ENCODE peak calls at places on chromosomes 16 and 17, in five cellular contexts. V is gastrocnemius medialis, Y is transverse colon, M is LNCaP clone FGC, H is Calu3. W is an unnamed sample.
A peak's percentile ranks its signal among the peaks of the same experiment; 100 is the strongest.

GRCh38 chr16:14307623-14308356 is 236.7 kb downstream of the MRTFB start:
- DNase-seq in V (peak; percentile 91), Y (no peak), M (no peak), H (peak; percentile 33), W (peak; percentile 66)

GRCh38 chr16:49468611-49469322 is 95.2 kb downstream of the C16orf78 start:
- DNase-seq in V (no peak), Y (no peak), M (no peak), H (no peak), W (no peak)

GRCh38 chr16:30694926-30695678 is 3.9 kb upstream of the SRCAP start:
- DNase-seq in V (no peak), Y (no peak), M (no peak), H (no peak), W (no peak)

GRCh38 chr16:5026664-5027063 is 7.1 kb downstream of the NAGPA start:
- DNase-seq in V (no peak), Y (no peak), M (no peak), H (no peak), W (no peak)

GRCh38 chr16:4306439-4307214 is 9.2 kb upstream of the GLIS2 start:
- DNase-seq in V (no peak), Y (no peak), M (no peak), H (no peak), W (peak; percentile 36)

GRCh38 chr16:50657251-50657650 is 23.9 kb downstream of the SNX20 start:
- DNase-seq in V (no peak), Y (no peak), M (no peak), H (no peak), W (peak; percentile 84)

GRCh38 chr17:67582632-67583230 is 135.0 kb upstream of the NOL11 start:
- DNase-seq in V (no peak), Y (peak; percentile 79), M (peak; percentile 70), H (peak; percentile 75), W (peak; percentile 83)

GRCh38 chr16:14564323-14564722 is 65.7 kb downstream of the PARN start:
- DNase-seq in V (no peak), Y (peak; percentile 54), M (peak; percentile 65), H (no peak), W (no peak)

GRCh38 chr16:89084411-89084810 is 9.2 kb upstream of the ACSF3 start:
- DNase-seq in V (no peak), Y (peak; percentile 80), M (no peak), H (no peak), W (peak; percentile 31)

GRCh38 chr17:70787721-70788120 is 618.4 kb downstream of the KCNJ2 start:
- DNase-seq in V (no peak), Y (no peak), M (no peak), H (no peak), W (no peak)

GRCh38 chr17:58308985-58309917 is 19.3 kb downstream of the TSPOAP1 start:
- DNase-seq in V (no peak), Y (no peak), M (no peak), H (no peak), W (no peak)

GRCh38 chr16:68344252-68344651 is 33.4 kb downstream of the PRMT7 start:
- DNase-seq in V (peak; percentile 54), Y (no peak), M (no peak), H (no peak), W (no peak)

GRCh38 chr16:14510939-14511797 is 118.9 kb downstream of the PARN start:
- DNase-seq in V (no peak), Y (no peak), M (no peak), H (no peak), W (no peak)

GRCh38 chr17:39223907-39224777 is 1.6 kb downstream of the STAC2 start:
- DNase-seq in V (no peak), Y (no peak), M (no peak), H (no peak), W (no peak)

GRCh38 chr16:57480127-57480753 is 6.1 kb downstream of the DOK4 start:
- DNase-seq in V (peak; percentile 31), Y (peak; percentile 90), M (no peak), H (peak; percentile 88), W (peak; percentile 84)

GRCh38 chr16:78317871-78318270 is 218.4 kb downstream of the WWOX start:
- DNase-seq in V (no peak), Y (no peak), M (no peak), H (no peak), W (no peak)

GRCh38 chr16:2512920-2513404 is 790 bp upstream of the ATP6V0C start:
- DNase-seq in V (no peak), Y (no peak), M (no peak), H (no peak), W (peak; percentile 84)
- TF ChIP-seq CTCF in V (no peak), Y (peak; percentile 10), M (no peak), H (no peak), W (no peak)

GRCh38 chr16:46632778-46633733 is 11.9 kb upstream of the SHCBP1 start:
- DNase-seq in V (no peak), Y (no peak), M (no peak), H (no peak), W (peak; percentile 61)
- TF ChIP-seq CTCF in V (no peak), Y (no peak), M (no peak), H (no peak), W (no peak)

GRCh38 chr17:72556944-72557826 is 436.4 kb downstream of the SOX9 start:
- DNase-seq in V (peak; percentile 14), Y (peak; percentile 75), M (peak; percentile 25), H (peak; percentile 55), W (peak; percentile 88)

GRCh38 chr17:72554508-72554907 is 433.7 kb downstream of the SOX9 start:
- DNase-seq in V (no peak), Y (no peak), M (no peak), H (no peak), W (no peak)

GRCh38 chr17:72558971-72559476 is 438.2 kb downstream of the SOX9 start:
- DNase-seq in V (no peak), Y (no peak), M (no peak), H (no peak), W (no peak)

GRCh38 chr17:72553051-72553755 is 432.4 kb downstream of the SOX9 start:
- DNase-seq in V (no peak), Y (no peak), M (no peak), H (no peak), W (no peak)

DNA sequence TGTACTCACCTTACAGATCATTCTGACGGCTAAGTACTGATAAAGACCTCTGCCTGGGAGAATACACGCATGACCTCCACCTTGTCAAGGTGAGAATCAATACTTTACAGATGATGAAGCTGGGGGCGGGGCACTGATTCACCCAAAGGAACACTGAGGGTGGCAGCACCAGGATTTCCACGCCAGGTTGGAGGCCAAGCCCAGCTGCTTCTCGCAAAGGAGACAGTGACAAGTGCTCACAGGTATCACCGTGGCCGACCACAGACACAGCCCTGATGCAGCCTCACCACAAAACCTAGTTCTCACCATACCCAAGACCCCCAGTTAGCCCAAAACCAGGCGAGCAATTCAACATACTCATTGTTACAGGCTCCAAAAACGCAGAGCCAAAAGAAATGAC is 434.2 kb downstream of the SOX9 start:
- DNase-seq in V (no peak), Y (no peak), M (no peak), H (no peak), W (no peak)
- TF ChIP-seq CTCF in V (no peak), Y (no peak), M (no peak), H (no peak), W (no peak)

DNA sequence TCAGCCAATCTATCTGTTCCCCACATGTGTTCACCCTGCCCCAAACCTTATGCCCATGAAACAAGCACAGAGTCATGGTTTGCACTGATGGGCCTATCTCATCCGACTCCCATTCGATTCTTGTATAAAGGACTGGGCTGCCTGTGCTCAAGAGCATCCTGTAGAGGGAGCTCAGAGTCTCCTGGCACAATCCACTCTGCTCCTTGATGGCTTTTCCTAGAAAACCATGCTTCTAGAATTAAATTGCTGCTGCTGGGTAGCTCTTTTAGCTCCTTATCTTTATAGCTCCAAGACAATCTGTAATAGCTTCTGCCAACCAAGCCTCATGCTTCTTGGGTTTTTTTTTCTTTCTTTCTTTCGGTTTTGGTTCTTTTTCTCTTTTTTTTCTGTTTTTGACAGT is 9.7 kb downstream of the ZNF19 start:
- DNase-seq in V (no peak), Y (peak; percentile 10), M (no peak), H (peak; percentile 45), W (no peak)
- TF ChIP-seq CTCF in V (no peak), Y (peak; percentile 12), M (peak; percentile 47), H (peak; percentile 64), W (no peak)

GRCh38 chr17:51660266-51660665 is 399.9 kb downstream of the UTP18 start:
- DNase-seq in V (no peak), Y (no peak), M (no peak), H (no peak), W (no peak)
- TF ChIP-seq CTCF in V (no peak), Y (no peak), M (no peak), H (no peak), W (no peak)

W was measured in pancreas.